ENCODE peak calls at places on chromosomes 2 and 18, in four cellular contexts. B, Y, P and H are unnamed samples.

GRCh38 chr2:212359425-212360067 is 179.1 kb downstream of the ERBB4 start:
- DNase-seq in B (no peak), Y (peak; percentile 41), P (no peak), H (peak; percentile 78)

GRCh38 chr18:7548721-7549120 is 18.4 kb upstream of the PTPRM start:
- DNase-seq in Y (no peak), B (no peak), P (no peak), H (no peak)

GRCh38 chr2:30899655-30900054 is 92.4 kb upstream of the CAPN13 start:
- DNase-seq in Y (no peak), B (no peak), P (no peak), H (no peak)

GRCh38 chr2:151159109-151159690 is 102.5 kb downstream of the RBM43 start:
- DNase-seq in P (peak; percentile 51), B (no peak), Y (no peak), H (no peak)

GRCh38 chr2:171893196-171893823 is 734 bp downstream of the SLC25A12 start:
- DNase-seq in P (no peak), Y (no peak), B (no peak), H (peak; percentile 14)

GRCh38 chr2:158993721-158994587 is 25.5 kb downstream of the TANC1 start:
- DNase-seq in Y (no peak), B (no peak), P (no peak), H (no peak)

GRCh38 chr2:67564626-67565025 is 167.5 kb downstream of the ETAA1 start:
- DNase-seq in Y (no peak), B (no peak), P (no peak), H (no peak)

GRCh38 chr2:149080104-149080503 is 41.6 kb downstream of the LYPD6B start:
- DNase-seq in Y (no peak), P (no peak), B (no peak), H (no peak)

GRCh38 chr2:126797622-126798275 is 100.9 kb upstream of the TEX51 start:
- DNase-seq in B (no peak), Y (no peak), P (no peak), H (no peak)

GRCh38 chr2:43634604-43635306 is 2.3 kb upstream of the PLEKHH2 start:
- DNase-seq in Y (peak; percentile 23), B (peak; percentile 89), P (peak; percentile 82), H (peak; percentile 87)

GRCh38 chr18:3457261-3457724 is 7.3 kb downstream of the TGIF1 start:
- DNase-seq in P (no peak), Y (no peak), B (no peak), H (no peak)

GRCh38 chr2:230067990-230068657 is 600 bp downstream of the SLC16A14 start:
- DNase-seq in Y (peak; percentile 51), B (peak; percentile 37), P (peak; percentile 23), H (no peak)

GRCh38 chr2:121790276-121790956 is 35.0 kb downstream of the TSN start:
- DNase-seq in Y (no peak), B (no peak), P (peak; percentile 90), H (no peak)

GRCh38 chr2:214484701-214485100 is 73.8 kb downstream of the VWC2L start:
- DNase-seq in B (no peak), Y (no peak), P (no peak), H (no peak)

GRCh38 chr2:219247678-219248642 is 2.7 kb downstream of the STK16 start:
- DNase-seq in B (no peak), Y (no peak), P (no peak), H (no peak)

GRCh38 chr2:85248741-85249524 is 78.9 kb downstream of the TGOLN2 start:
- DNase-seq in P (peak; percentile 67), B (no peak), Y (no peak), H (no peak)

GRCh38 chr2:226707500-226707899 is 92.1 kb downstream of the IRS1 start:
- DNase-seq in Y (no peak), B (no peak), P (peak; percentile 41), H (no peak)

GRCh38 chr2:102094917-102095316 is 47.6 kb upstream of the IL1R1 start:
- DNase-seq in B (no peak), P (peak; percentile 95), Y (no peak), H (no peak)

GRCh38 chr2:226443112-226443511 is 356.5 kb downstream of the IRS1 start:
- DNase-seq in B (no peak), P (no peak), Y (no peak), H (no peak)

GRCh38 chr2:31302940-31303563 is 69.1 kb downstream of the EHD3 start:
- DNase-seq in B (no peak), P (no peak), Y (peak; percentile 58), H (no peak)

GRCh38 chr2:226609361-226609760 is 190.3 kb downstream of the IRS1 start:
- DNase-seq in Y (no peak), B (no peak), P (peak; percentile 94), H (no peak)

GRCh38 chr18:46070683-46071614 is 1.1 kb downstream of the PSTPIP2 start:
- DNase-seq in B (no peak), Y (peak; percentile 7), P (no peak), H (no peak)

GRCh38 chr2:3692375-3692774 is 11.0 kb upstream of the DCDC2C start:
- DNase-seq in P (peak; percentile 59), Y (no peak), B (peak; percentile 26), H (no peak)

GRCh38 chr2:143428700-143429099 is 299.5 kb downstream of the ARHGAP15 start:
- DNase-seq in Y (no peak), B (no peak), P (no peak), H (no peak)

GRCh38 chr2:150404147-150404546 is 83.3 kb downstream of the RND3 start:
- DNase-seq in Y (no peak), B (no peak), P (no peak), H (no peak)

GRCh38 chr2:225171350-225171749 is 129.1 kb upstream of the DOCK10 start:
- DNase-seq in Y (no peak), B (no peak), P (no peak), H (no peak)

GRCh38 chr18:13278231-13278630 is 59.7 kb downstream of the LDLRAD4 start:
- DNase-seq in P (no peak), B (no peak), Y (no peak), H (no peak)

GRCh38 chr2:218073185-218073584 is 4.1 kb downstream of the RUFY4 start:
- DNase-seq in P (no peak), Y (no peak), B (no peak), H (no peak)

GRCh38 chr18:55306338-55306737 is 281.7 kb downstream of the TCF4 start:
- DNase-seq in B (no peak), Y (no peak), P (no peak), H (no peak)

GRCh38 chr2:47029737-47030524 is 114.3 kb upstream of the MCFD2 start:
- DNase-seq in P (no peak), Y (no peak), B (no peak), H (no peak)

GRCh38 chr2:236663267-236663666 is 93.6 kb downstream of the ACKR3 start:
- DNase-seq in B (no peak), Y (no peak), P (no peak), H (no peak)

GRCh38 chr18:14922031-14922430 is 174.1 kb downstream of the ANKRD30B start:
- DNase-seq in Y (no peak), B (no peak), P (no peak), H (no peak)